ENCODE peak calls at places on chromosomes 6 and 20, in seven cellular contexts. M is AG20443, Y is ELF-1, P is substantia nigra, A is T1000, E is pancreas, O is left ventricle myocardium superior. U is an unnamed sample.

GRCh38 chr6:119060255-119060907 is 18.1 kb downstream of the FAM184A start:
- DNase-seq in M (no peak), E (no peak), P (no peak), Y (peak), O (no peak), A (no peak), U (no peak)

GRCh38 chr6:125984311-125984710 is 2.0 kb upstream of the TRMT11 start:
- DNase-seq in M (peak), E (no peak), A (no peak), O (no peak), P (no peak), Y (no peak), U (no peak)

GRCh38 chr6:121748376-121748775 is 312.9 kb downstream of the GJA1 start:
- DNase-seq in Y (peak), E (no peak), A (no peak), O (no peak), P (no peak), M (peak), U (no peak)

GRCh38 chr6:53827485-53827884 is 32.7 kb downstream of the LRRC1 start:
- DNase-seq in M (no peak), O (no peak), P (no peak), E (no peak), A (no peak), Y (no peak), U (no peak)

GRCh38 chr6:41036601-41037000 is 2.4 kb downstream of the UNC5CL start:
- DNase-seq in Y (no peak), E (no peak), A (no peak), P (no peak), O (no peak), M (no peak), U (no peak)

GRCh38 chr6:141682391-141682790 is 450.3 kb upstream of the GJE1 start:
- DNase-seq in Y (no peak), A (no peak), E (no peak), P (no peak), M (no peak), O (no peak), U (no peak)

GRCh38 chr6:110180228-110181008 is at the start of gene CDC40:
- DNase-seq in Y (peak), O (peak), P (peak), E (peak), A (peak), M (peak), U (peak)

GRCh38 chr6:73679009-73679408 is 17.0 kb upstream of the CD109 start:
- DNase-seq in P (no peak), A (no peak), M (no peak), O (no peak), E (no peak), Y (no peak), U (no peak)

GRCh38 chr20:60224914-60225313 is 266.7 kb downstream of the CDH26 start:
- DNase-seq in O (no peak), Y (peak), M (no peak), E (no peak), P (no peak), A (no peak), U (no peak)

GRCh38 chr6:161487694-161488093 is 213.8 kb upstream of the AGPAT4 start:
- DNase-seq in A (no peak), P (no peak), Y (no peak), M (no peak), E (no peak), O (no peak), U (no peak)

GRCh38 chr6:130306377-130306776 is 59.4 kb upstream of the TMEM200A start:
- DNase-seq in O (no peak), E (no peak), Y (no peak), M (no peak), P (no peak), A (no peak), U (no peak)

GRCh38 chr6:2182251-2182650 is 63.2 kb downstream of the GMDS start:
- DNase-seq in O (no peak), A (no peak), M (no peak), E (no peak), Y (no peak), P (no peak), U (no peak)

GRCh38 chr6:9699890-9700289 is 715.0 kb downstream of the TFAP2A start:
- DNase-seq in Y (no peak), E (no peak), O (no peak), M (peak), A (no peak), P (no peak), U (no peak)

GRCh38 chr20:34824026-34824860 is 1.2 kb downstream of the NCOA6 start:
- DNase-seq in A (peak), O (peak), E (peak), M (peak), Y (peak), P (no peak), U (peak)

U was measured in cardiac septum.